ENCODE peak calls at places on chromosomes 11 and 22, in four cellular contexts. E, Q, F and U are unnamed samples.

GRCh38 chr11:64518928-64519327 is 72.1 kb upstream of the SLC22A12 start:
- DNase-seq in Q (no peak), E (no peak), F (no peak), U (no peak)

GRCh38 chr11:57476223-57476882 is 16.0 kb downstream of the RTN4RL2 start:
- DNase-seq in Q (no peak), E (no peak), F (peak; percentile 74), U (no peak)

GRCh38 chr11:330694-331314 is 10.1 kb upstream of the IFITM3 start:
- DNase-seq in Q (no peak), F (no peak), E (no peak), U (no peak)

GRCh38 chr11:68508425-68508824 is 47.9 kb downstream of the PPP6R3 start:
- DNase-seq in F (no peak), Q (no peak), E (no peak), U (no peak)

GRCh38 chr11:126284829-126285228 is 1.9 kb downstream of the TIRAP start:
- DNase-seq in Q (peak; percentile 94), E (no peak), F (no peak), U (no peak)

GRCh38 chr22:20008221-20008995 is 8.2 kb downstream of the ARVCF start:
- DNase-seq in F (no peak), Q (no peak), E (no peak), U (no peak)

GRCh38 chr11:120335596-120335927 is 651 bp upstream of the ARHGEF12 start:
- DNase-seq in Q (no peak), E (no peak), F (no peak), U (no peak)

GRCh38 chr22:24830205-24830979 is 24.4 kb downstream of the SGSM1 start:
- DNase-seq in F (no peak), Q (no peak), E (no peak), U (peak; percentile 49)

GRCh38 chr22:21876486-21877176 is 9.2 kb upstream of the MAPK1 start:
- DNase-seq in Q (no peak), F (no peak), E (no peak), U (no peak)

GRCh38 chr11:126166413-126166812 is 45.0 kb downstream of the RPUSD4 start:
- DNase-seq in E (no peak), Q (no peak), F (no peak), U (no peak)

GRCh38 chr22:50560034-50560433 is 2.7 kb downstream of the SYCE3 start:
- DNase-seq in E (no peak), Q (no peak), F (no peak), U (no peak)

GRCh38 chr11:115659061-115659963 is 155.1 kb upstream of the CADM1 start:
- DNase-seq in F (peak; percentile 63), E (no peak), Q (no peak), U (no peak)

GRCh38 chr11:62710001-62710345 is 2.5 kb downstream of the GNG3 start:
- DNase-seq in F (no peak), E (no peak), Q (no peak), U (no peak)

GRCh38 chr22:36386900-36387663 is 685 bp downstream of the MYH9 start:
- DNase-seq in E (no peak), Q (no peak), F (no peak), U (no peak)

GRCh38 chr11:132245558-132246385 is 875.4 kb downstream of the NTM start:
- DNase-seq in F (no peak), Q (no peak), E (no peak), U (no peak)

GRCh38 chr11:44777537-44778199 is 50.9 kb downstream of the TSPAN18 start:
- DNase-seq in F (peak; percentile 42), Q (no peak), E (no peak), U (no peak)

GRCh38 chr11:44629732-44630345 is 64.4 kb downstream of the CD82 start:
- DNase-seq in E (no peak), Q (no peak), F (no peak), U (no peak)

GRCh38 chr22:47121791-47122190 is 359.3 kb downstream of the TBC1D22A start:
- DNase-seq in Q (no peak), F (no peak), E (no peak), U (no peak)

GRCh38 chr11:124978316-124978715 is 24.3 kb downstream of the CCDC15 start:
- DNase-seq in Q (no peak), E (no peak), F (no peak), U (no peak)

GRCh38 chr11:12275818-12276217 is 101.6 kb upstream of the PARVA start:
- DNase-seq in F (no peak), E (no peak), Q (no peak), U (no peak)

GRCh38 chr11:10451399-10452116 is 3.5 kb upstream of the AMPD3 start:
- DNase-seq in E (no peak), F (no peak), Q (no peak), U (no peak)

GRCh38 chr11:536841-537621 is at the start of gene LRRC56:
- DNase-seq in F (peak; percentile 88), Q (peak; percentile 79), E (peak; percentile 84), U (peak; percentile 70)

GRCh38 chr11:77092382-77092781 is 10.3 kb upstream of the OMP start:
- DNase-seq in F (no peak), E (no peak), Q (no peak), U (no peak)

GRCh38 chr22:37309221-37310074 is 27.1 kb downstream of the CYTH4 start:
- DNase-seq in F (no peak), Q (peak; percentile 55), E (no peak), U (no peak)

GRCh38 chr11:1028616-1029015 is 7.9 kb downstream of the MUC6 start:
- DNase-seq in Q (no peak), E (no peak), F (no peak), U (no peak)

GRCh38 chr11:20616908-20617307 is 17.5 kb downstream of the SLC6A5 start:
- DNase-seq in E (no peak), Q (no peak), F (no peak), U (no peak)

GRCh38 chr22:45552580-45553332 is 50.1 kb downstream of the FBLN1 start:
- DNase-seq in F (no peak), E (no peak), Q (no peak), U (no peak)

GRCh38 chr22:24424001-24424900 is 3.1 kb upstream of the ADORA2A start:
- DNase-seq in F (peak; percentile 77), E (no peak), Q (no peak), U (no peak)

GRCh38 chr11:118820412-118821357 is 29.7 kb upstream of the DDX6 start:
- DNase-seq in F (peak; percentile 52), Q (peak; percentile 99), E (peak; percentile 50), U (no peak)

GRCh38 chr11:31801298-31801702 is 9.8 kb downstream of the PAX6 start:
- DNase-seq in E (no peak), Q (no peak), F (peak; percentile 49), U (no peak)

GRCh38 chr11:120183701-120184141 is 27.1 kb upstream of the OAF start:
- DNase-seq in E (no peak), F (peak; percentile 23), Q (no peak), U (no peak)

GRCh38 chr11:126465573-126466287 is 110.2 kb downstream of the ST3GAL4 start:
- DNase-seq in E (no peak), F (no peak), Q (peak; percentile 53), U (no peak)

GRCh38 chr11:47924184-47924671 is 56.1 kb upstream of the PTPRJ start:
- DNase-seq in Q (no peak), E (peak; percentile 41), F (no peak), U (no peak)

GRCh38 chr22:50311606-50312351 is 4.3 kb upstream of the PLXNB2 start:
- DNase-seq in Q (no peak), E (no peak), F (no peak), U (no peak)

GRCh38 chr11:92978226-92979111 is 9.0 kb downstream of the MTNR1B start:
- DNase-seq in F (no peak), E (no peak), Q (no peak), U (no peak)

GRCh38 chr11:65615950-65616574 is 486 bp downstream of the PCNX3 start:
- DNase-seq in E (no peak), Q (no peak), F (no peak), U (no peak)

GRCh38 chr11:65617990-65618751 is 2.6 kb downstream of the PCNX3 start:
- DNase-seq in Q (no peak), E (no peak), F (no peak), U (no peak)

GRCh38 chr11:65616575-65617001 is 1.0 kb downstream of the PCNX3 start:
- DNase-seq in F (no peak), E (no peak), Q (no peak), U (no peak)

GRCh38 chr11:65618763-65619162 is 3.2 kb downstream of the PCNX3 start:
- DNase-seq in E (no peak), F (no peak), Q (no peak), U (no peak)

DNA sequence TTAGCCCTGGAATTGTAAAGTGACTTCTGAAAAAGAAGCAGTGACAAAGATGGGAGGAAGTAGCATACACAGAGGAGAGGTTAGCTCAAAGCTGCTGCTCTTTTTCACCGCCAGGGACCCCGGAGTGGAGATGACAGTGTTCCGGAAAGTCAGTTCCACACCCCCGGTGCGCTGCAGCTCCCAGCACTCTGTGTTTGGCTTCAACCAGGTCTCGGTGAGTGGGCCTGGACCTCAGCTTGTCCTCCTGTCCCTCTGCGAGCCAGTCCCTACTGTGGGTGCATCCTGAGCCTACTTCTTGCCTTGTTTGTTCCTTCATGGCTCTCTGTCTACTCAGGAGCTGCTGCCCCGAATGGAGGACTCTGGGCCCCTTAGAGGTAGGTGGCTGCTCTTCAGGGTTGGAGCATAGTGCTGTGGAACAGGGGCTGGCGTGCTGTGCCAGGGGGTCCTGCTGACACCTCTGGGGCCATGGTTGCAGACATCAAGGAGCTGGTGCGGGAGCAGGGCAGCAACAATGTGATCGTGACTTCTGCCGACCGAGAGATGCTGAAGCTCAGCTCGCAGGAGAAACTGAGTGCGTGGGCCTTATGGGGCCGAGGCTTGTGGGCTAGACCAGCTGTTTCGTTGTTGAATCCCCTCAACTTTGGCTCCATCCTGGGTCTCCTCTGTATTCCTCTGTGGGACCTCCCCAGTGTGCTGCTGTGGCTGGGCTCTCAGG is 1.7 kb downstream of the PCNX3 start:
- DNase-seq in F (no peak), Q (no peak), E (no peak), U (no peak)
- H3K9ac ChIP-seq in F (no peak overlapping the region), Q (peak overlapping the region; percentile 68), E (peak overlapping the region; percentile 85), U (peak overlapping the region; percentile 98)

GRCh38 chr11:8352090-8352489 is 88.4 kb upstream of the LMO1 start:
- DNase-seq in Q (no peak), F (no peak), E (no peak), U (no peak)
- TF ChIP-seq ZNF274 in Q (no peak), F (no peak), E (no peak), U (no peak)

DNA sequence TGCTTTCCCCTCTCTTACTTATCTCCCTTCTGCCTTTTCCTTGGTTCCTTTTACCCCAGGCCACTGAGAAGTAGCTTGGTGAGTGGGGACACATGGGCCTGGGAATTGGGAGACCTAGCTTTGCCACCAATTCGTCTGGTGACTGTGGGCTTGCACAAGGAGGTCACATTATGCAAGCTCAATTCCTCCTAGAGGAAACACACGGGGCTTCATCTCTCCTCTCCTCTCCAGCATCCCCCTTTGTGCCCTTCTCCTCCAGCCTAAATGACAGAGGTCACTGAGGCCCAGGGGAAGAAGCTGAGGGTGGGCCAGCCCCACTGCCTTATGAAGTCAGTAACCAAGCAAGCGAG is 2.2 kb downstream of the CLCF1 start:
- DNase-seq in E (no peak), F (no peak), Q (no peak), U (no peak)
- H3K9ac ChIP-seq in E (peak overlapping the region; percentile 100), F (no peak overlapping the region), Q (no peak overlapping the region), U (peak overlapping the region; percentile 82)

GRCh38 chr11:83852012-83852411 is 565.8 kb upstream of the CCDC90B start:
- DNase-seq in Q (no peak), F (no peak), E (no peak), U (no peak)

GRCh38 chr11:83858694-83859093 is 572.5 kb upstream of the CCDC90B start:
- DNase-seq in Q (no peak), F (no peak), E (no peak), U (no peak)

GRCh38 chr11:83847635-83848034 is 561.5 kb upstream of the CCDC90B start:
- DNase-seq in E (no peak), Q (no peak), F (no peak), U (no peak)

GRCh38 chr11:83855237-83855636 is 569.1 kb upstream of the CCDC90B start:
- DNase-seq in E (no peak), F (no peak), Q (no peak), U (no peak)

GRCh38 chr11:83852775-83853442 is 566.7 kb upstream of the CCDC90B start:
- DNase-seq in F (no peak), Q (no peak), E (no peak), U (no peak)
- TF ChIP-seq ZNF274 in F (no peak), Q (no peak), E (no peak), U (no peak)